ENCODE peak calls at places on chromosomes 5 and 9, in ten cellular contexts. I is GM23248; P is mucosa of descending colon; L is SJSA1; R is ovary; N is CD4-positive, CD25-positive, alpha-beta regulatory T cell; F is endodermal cell; K is HCT116; C is stomach; W is IMR-90. S is an unnamed sample. For H3K4me1 and H3K36me3, the result is how much of the 10 kb centered on the place peaks cover.

GRCh38 chr5:122182491-122182921 is 53.2 kb downstream of the ZNF474 start:
- DNase-seq in I (peak), P (peak), L (peak), R (peak), N (no peak), F (peak), K (no peak), C (peak), W (peak), S (no peak)

GRCh38 chr9:100324594-100325200 is 28.0 kb downstream of the TEX10 start:
- DNase-seq in I (peak), P (no peak), L (no peak), R (no peak), N (no peak), F (no peak), K (peak), C (no peak), W (peak), S (no peak)

GRCh38 chr5:78888580-78889187 is 96.4 kb downstream of the ARSB start:
- DNase-seq in I (peak), P (peak), L (no peak), R (no peak), N (no peak), F (no peak), K (no peak), C (no peak), W (no peak), S (no peak)

GRCh38 chr9:137184881-137185660 is 3.3 kb downstream of the ANAPC2 start:
- DNase-seq in I (no peak), P (no peak), L (no peak), R (no peak), N (no peak), F (no peak), K (no peak), C (no peak), W (no peak), S (no peak)

GRCh38 chr9:108185613-108186012 is 670.2 kb downstream of the ACTL7B start:
- DNase-seq in I (no peak), P (no peak), L (no peak), R (no peak), N (no peak), F (no peak), K (no peak), C (no peak), W (no peak), S (no peak)

GRCh38 chr9:121765021-121765950 is 113.9 kb downstream of the DAB2IP start:
- DNase-seq in I (peak), P (peak), L (peak), R (peak), N (no peak), F (no peak), K (no peak), C (peak), W (peak), S (no peak)

GRCh38 chr5:55691265-55692105 is 20.6 kb downstream of the SLC38A9 start:
- DNase-seq in I (peak), P (no peak), L (peak), R (no peak), N (no peak), F (no peak), K (peak), C (no peak), W (peak), S (no peak)

GRCh38 chr5:178074266-178074952 is 38.9 kb upstream of the N4BP3 start:
- DNase-seq in I (peak), P (no peak), L (no peak), R (no peak), N (no peak), F (no peak), K (no peak), C (no peak), W (no peak), S (no peak)

GRCh38 chr5:88269222-88269771 is 652 bp upstream of the TMEM161B start:
- DNase-seq in I (peak), P (peak), L (peak), R (no peak), N (peak), F (no peak), K (no peak), C (no peak), W (peak), S (peak)

GRCh38 chr5:135327429-135328127 is 71.5 kb downstream of the MACROH2A1 start:
- DNase-seq in I (no peak), P (no peak), L (no peak), R (no peak), N (no peak), F (no peak), K (no peak), C (no peak), W (no peak), S (no peak)

GRCh38 chr5:1182633-1183423 is 18.6 kb upstream of the SLC6A19 start:
- DNase-seq in I (no peak), P (peak), L (no peak), R (no peak), N (no peak), F (no peak), K (no peak), C (peak), W (no peak), S (no peak)

GRCh38 chr5:57324888-57325287 is 151.0 kb downstream of the GPBP1 start:
- DNase-seq in I (peak), P (no peak), L (no peak), R (no peak), N (no peak), F (peak), K (no peak), C (no peak), W (no peak), S (no peak)

GRCh38 chr5:38193015-38193581 is 65.3 kb upstream of the EGFLAM start:
- DNase-seq in I (peak), P (peak), L (peak), R (peak), N (peak), F (peak), K (peak), C (peak), W (peak), S (peak)

GRCh38 chr5:76292923-76293322 is 110.2 kb upstream of the IQGAP2 start:
- DNase-seq in I (no peak), P (no peak), L (no peak), R (no peak), N (no peak), F (no peak), K (no peak), C (no peak), W (no peak), S (no peak)

GRCh38 chr5:65535529-65535987 is 27.4 kb downstream of the CENPK start:
- DNase-seq in I (no peak), P (no peak), L (no peak), R (no peak), N (no peak), F (no peak), K (no peak), C (no peak), W (peak), S (no peak)

GRCh38 chr9:4820172-4820571 is 27.4 kb downstream of the RCL1 start:
- DNase-seq in I (no peak), P (no peak), L (no peak), R (no peak), N (no peak), F (no peak), K (no peak), C (no peak), W (no peak), S (no peak)

GRCh38 chr5:134136771-134137170 is 22.3 kb downstream of the TCF7 start:
- DNase-seq in I (no peak), P (peak), L (no peak), R (no peak), N (no peak), F (peak), K (no peak), C (peak), W (no peak), S (no peak)

GRCh38 chr5:139797335-139797734 is 1.7 kb downstream of the PSD2 start:
- DNase-seq in I (peak), P (peak), L (no peak), R (no peak), N (no peak), F (no peak), K (no peak), C (no peak), W (no peak), S (no peak)

DNA sequence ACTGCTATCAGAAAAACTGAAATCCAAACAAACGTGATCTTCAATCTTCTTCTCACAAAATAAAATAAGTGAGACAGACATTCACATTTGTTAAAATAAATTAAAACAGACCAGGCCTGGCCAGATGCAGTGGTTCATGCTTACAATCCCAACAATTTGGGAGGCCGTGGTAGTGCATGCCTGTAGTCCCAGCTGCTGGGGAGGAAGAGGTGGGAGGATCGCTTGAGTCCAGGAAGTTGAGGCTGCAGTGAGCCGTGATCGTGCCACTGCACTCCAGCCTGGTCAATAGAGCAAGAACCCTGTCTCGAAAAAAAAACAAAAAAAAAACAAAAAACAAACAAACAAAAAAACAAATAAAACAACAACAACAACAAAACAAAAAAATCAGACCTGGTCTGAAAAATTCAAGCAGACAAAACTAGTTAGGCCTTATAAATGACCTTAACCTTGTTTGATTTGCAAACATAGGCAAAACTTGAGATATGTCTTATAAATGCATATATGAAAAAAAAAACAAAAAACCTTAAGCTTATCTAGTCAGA is 10.8 kb downstream of the MAPKAP1 start:
- DNase-seq in I (no peak), P (no peak), L (no peak), R (no peak), N (no peak), F (no peak), K (no peak), C (no peak), W (no peak), S (no peak)
- H3K4me1 ChIP-seq in I (under half), P (under half), L (under half), R (under half), N (under half), F (under half), K (under half), C (under half), W (under half), S (under half)

GRCh38 chr9:101543098-101543735 is 9.6 kb downstream of the RNF20 start:
- DNase-seq in I (no peak), P (no peak), L (no peak), R (no peak), N (no peak), F (no peak), K (no peak), C (no peak), W (no peak), S (no peak)

GRCh38 chr9:101536938-101537337 is 3.3 kb downstream of the RNF20 start:
- DNase-seq in I (peak), P (no peak), L (no peak), R (no peak), N (no peak), F (peak), K (no peak), C (no peak), W (peak), S (no peak)

GRCh38 chr9:101536351-101536750 is 2.7 kb downstream of the RNF20 start:
- DNase-seq in I (peak), P (no peak), L (peak), R (no peak), N (no peak), F (no peak), K (no peak), C (no peak), W (peak), S (no peak)

DNA sequence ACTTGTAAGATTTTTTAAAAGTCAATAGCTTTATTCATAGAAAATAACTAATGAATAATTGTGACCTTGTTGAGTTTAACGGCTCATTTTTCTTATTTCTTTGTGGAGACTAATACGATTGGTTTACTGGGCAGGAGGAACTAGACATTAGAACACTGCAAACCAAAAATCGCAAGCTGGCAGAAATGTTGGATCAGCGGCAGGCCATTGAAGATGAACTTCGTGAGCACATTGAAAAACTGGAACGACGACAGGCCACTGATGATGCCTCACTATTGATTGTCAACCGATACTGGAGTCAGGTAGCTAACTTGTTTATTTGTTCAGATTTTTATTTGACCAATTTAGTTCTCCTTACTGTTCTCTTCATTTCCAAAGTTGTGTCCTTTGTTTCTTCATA is 6.4 kb downstream of the RNF20 start:
- DNase-seq in I (no peak), P (no peak), L (no peak), R (no peak), N (no peak), F (no peak), K (no peak), C (no peak), W (no peak), S (no peak)
- H3K36me3 ChIP-seq in I (under half), P (under half), L (half or more), R (under half), N (half or more), F (half or more), K (under half), C (half or more), W (under half), S (half or more)

DNA sequence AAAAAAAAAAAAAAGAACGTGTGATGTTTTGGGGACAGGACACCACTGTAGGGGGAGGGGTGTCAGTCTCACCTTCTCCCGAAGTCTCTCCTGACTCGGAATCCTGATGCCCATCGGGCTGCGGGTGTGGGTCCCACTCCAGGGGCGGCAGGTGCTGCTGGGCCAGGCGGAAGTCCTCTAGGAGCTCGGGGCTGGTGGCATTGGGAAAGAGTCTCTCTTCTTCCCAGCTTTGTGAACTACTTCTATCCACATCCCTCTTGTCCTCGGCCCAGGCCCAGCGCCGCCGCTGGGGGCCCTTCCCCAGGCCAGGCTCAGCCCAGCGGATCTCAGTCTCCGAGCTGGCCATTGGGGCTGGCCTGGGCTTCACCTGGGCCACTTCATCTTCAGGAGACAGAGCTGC is 6.8 kb downstream of the AKNA start:
- DNase-seq in I (no peak), P (peak), L (no peak), R (peak), N (no peak), F (no peak), K (no peak), C (no peak), W (no peak), S (no peak)
- H3K4me1 ChIP-seq in I (under half), P (under half), L (under half), R (under half), N (half or more), F (under half), K (under half), C (under half), W (under half), S (half or more)

GRCh38 chr5:43165323-43165722 is 26.7 kb upstream of the NIM1K start:
- DNase-seq in I (no peak), P (no peak), L (no peak), R (no peak), N (no peak), F (no peak), K (no peak), C (no peak), W (no peak), S (no peak)
- H3K36me3 ChIP-seq in I (under half), P (under half), L (half or more), R (under half), N (under half), F (half or more), K (under half), C (half or more), W (under half), S (under half)

GRCh38 chr5:142627371-142628217 is 58.3 kb downstream of the FGF1 start:
- DNase-seq in I (peak), P (no peak), L (no peak), R (no peak), N (no peak), F (no peak), K (no peak), C (no peak), W (peak), S (no peak)
- H3K4me1 ChIP-seq in I (under half), P (under half), L (under half), R (under half), N (under half), F (under half), K (under half), C (under half), W (under half), S (under half)

GRCh38 chr9:116345817-116346216 is 192.2 kb downstream of the PAPPA start:
- DNase-seq in I (no peak), P (no peak), L (no peak), R (no peak), N (no peak), F (no peak), K (no peak), C (no peak), W (no peak), S (no peak)
- H3K36me3 ChIP-seq in I (half or more), P (under half), L (under half), R (under half), N (under half), F (under half), K (under half), C (under half), W (half or more), S (under half)

DNA sequence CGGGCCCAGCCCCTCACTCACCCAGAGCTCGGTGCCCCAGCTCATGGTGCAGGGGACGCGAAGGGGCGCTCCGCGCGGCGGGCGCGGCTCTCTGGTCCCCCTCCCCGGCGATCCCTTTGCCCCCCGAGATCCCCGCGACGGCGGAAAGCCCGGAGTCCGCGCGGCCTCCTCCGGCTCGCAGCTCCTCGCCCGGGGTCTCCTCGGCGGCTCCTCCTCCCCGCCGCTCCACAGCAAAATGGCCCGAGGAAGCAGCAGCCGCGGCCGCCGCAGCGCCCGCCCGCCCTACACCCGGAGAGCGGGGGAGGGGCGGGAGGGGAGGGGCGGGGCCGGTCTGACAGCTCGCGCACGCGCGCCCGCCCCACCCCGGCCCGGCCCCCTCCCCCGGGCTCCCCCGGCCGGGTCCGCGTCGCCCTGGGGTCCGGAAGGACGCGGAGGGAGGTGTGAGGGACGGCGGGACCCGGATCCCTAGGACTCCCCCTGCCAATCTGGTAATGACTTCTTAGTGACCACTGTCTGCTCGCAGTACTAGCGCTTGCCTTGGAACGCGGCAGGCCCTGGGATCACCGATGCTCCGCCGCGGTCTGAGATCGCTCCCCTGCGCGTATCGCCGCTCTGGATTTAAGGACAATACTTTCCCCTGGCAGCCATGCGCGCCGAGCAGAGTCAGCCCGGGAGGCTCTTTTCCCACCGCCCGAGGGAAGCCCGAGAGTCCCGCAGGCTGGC is at the start of gene FNBP1:
- DNase-seq in I (peak), P (peak), L (peak), R (peak), N (peak), F (peak), K (no peak), C (peak), W (peak), S (peak)
- H3K4me1 ChIP-seq in I (under half), P (under half), L (under half), R (under half), N (half or more), F (under half), K (under half), C (half or more), W (under half), S (under half)

GRCh38 chr5:148433826-148434225 is 50.1 kb downstream of the FBXO38 start:
- DNase-seq in I (no peak), P (no peak), L (no peak), R (no peak), N (no peak), F (no peak), K (no peak), C (no peak), W (no peak), S (no peak)

GRCh38 chr5:148437249-148437648 is 53.5 kb downstream of the FBXO38 start:
- DNase-seq in I (peak), P (no peak), L (no peak), R (no peak), N (no peak), F (no peak), K (no peak), C (no peak), W (peak), S (no peak)

GRCh38 chr5:148438911-148439310 is 55.2 kb downstream of the FBXO38 start:
- DNase-seq in I (no peak), P (no peak), L (no peak), R (no peak), N (no peak), F (no peak), K (no peak), C (no peak), W (no peak), S (no peak)

GRCh38 chr5:148436029-148436428 is 52.3 kb downstream of the FBXO38 start:
- DNase-seq in I (no peak), P (no peak), L (no peak), R (no peak), N (no peak), F (no peak), K (no peak), C (no peak), W (no peak), S (no peak)
- H3K36me3 ChIP-seq in I (half or more), P (under half), L (half or more), R (under half), N (half or more), F (half or more), K (under half), C (half or more), W (under half), S (half or more)